ENCODE peak calls at places on chromosomes 3 and 15, in ten cellular contexts. Y is thoracic aorta; U is K562; L is activated CD8-positive, alpha-beta memory T cell treated with anti-CD3 and anti-CD28 coated beads for 4 hours; D is heart right ventricle; M is NCI-H1105 treated with DMSO at 0.1 percent for 48 hours; W is endothelial cell; O is neural progenitor cell; C is CD4-positive, alpha-beta memory T cell; N is fibroblast of pulmonary artery. K is an unnamed sample.

GRCh38 chr3:186097663-186098451 is 11.0 kb downstream of the ETV5 start:
- DNase-seq in Y (no peak), U (peak), L (no peak), D (peak), M (peak), W (peak), O (peak), C (no peak), N (peak), K (no peak)

GRCh38 chr15:29345549-29346525 is 76.2 kb upstream of the NSMCE3 start:
- DNase-seq in Y (no peak), U (no peak), L (no peak), D (no peak), M (no peak), W (no peak), O (peak), C (no peak), N (no peak), K (no peak)

GRCh38 chr3:38563070-38563901 is 67.1 kb downstream of the EXOG start:
- DNase-seq in Y (no peak), U (no peak), L (no peak), D (no peak), M (no peak), W (no peak), O (no peak), C (no peak), N (no peak), K (no peak)

GRCh38 chr15:25170781-25171110 is 216.0 kb downstream of the SNRPN start:
- DNase-seq in Y (no peak), U (no peak), L (no peak), D (peak), M (no peak), W (no peak), O (no peak), C (no peak), N (no peak), K (no peak)

GRCh38 chr3:10502185-10502880 is 3.1 kb downstream of the ATP2B2 start:
- DNase-seq in Y (no peak), U (no peak), L (no peak), D (no peak), M (no peak), W (no peak), O (no peak), C (no peak), N (no peak), K (no peak)

GRCh38 chr15:35281515-35281914 is 196.4 kb upstream of the NANOGP8 start:
- DNase-seq in Y (no peak), U (no peak), L (no peak), D (no peak), M (no peak), W (no peak), O (no peak), C (no peak), N (peak), K (no peak)

GRCh38 chr15:66619152-66619903 is 53.5 kb upstream of the LCTL start:
- DNase-seq in Y (peak), U (peak), L (no peak), D (peak), M (peak), W (peak), O (peak), C (no peak), N (peak), K (no peak)

GRCh38 chr3:45496550-45496949 is 98.0 kb upstream of the LIMD1 start:
- DNase-seq in Y (no peak), U (no peak), L (no peak), D (peak), M (no peak), W (no peak), O (no peak), C (no peak), N (peak), K (no peak)

GRCh38 chr3:69353492-69353891 is 32.4 kb downstream of the FRMD4B start:
- DNase-seq in Y (no peak), U (no peak), L (no peak), D (peak), M (no peak), W (no peak), O (no peak), C (no peak), N (peak), K (no peak)

GRCh38 chr15:89751748-89752147 is 699 bp upstream of the MESP1 start:
- DNase-seq in Y (no peak), U (no peak), L (no peak), D (no peak), M (no peak), W (no peak), O (no peak), C (no peak), N (no peak), K (no peak)

GRCh38 chr15:63701365-63701764 is 104.2 kb downstream of the FBXL22 start:
- DNase-seq in Y (no peak), U (no peak), L (no peak), D (no peak), M (no peak), W (no peak), O (no peak), C (no peak), N (no peak), K (no peak)

GRCh38 chr15:65996901-65997300 is 127.6 kb downstream of the RAB11A start:
- DNase-seq in Y (no peak), U (no peak), L (no peak), D (no peak), M (no peak), W (no peak), O (no peak), C (no peak), N (no peak), K (no peak)

GRCh38 chr3:179852117-179852886 is 184.4 kb downstream of the PEX5L start:
- DNase-seq in Y (no peak), U (no peak), L (no peak), D (no peak), M (no peak), W (no peak), O (peak), C (no peak), N (peak), K (no peak)

GRCh38 chr15:56817690-56818089 is 84.4 kb upstream of the ZNF280D start:
- DNase-seq in Y (no peak), U (no peak), L (no peak), D (no peak), M (no peak), W (no peak), O (no peak), C (no peak), N (no peak), K (no peak)

GRCh38 chr15:88513195-88513594 is 33.3 kb downstream of the DET1 start:
- DNase-seq in Y (no peak), U (no peak), L (no peak), D (no peak), M (no peak), W (no peak), O (no peak), C (no peak), N (no peak), K (no peak)

GRCh38 chr15:87623832-87624231 is 632.7 kb downstream of the NTRK3 start:
- DNase-seq in Y (no peak), U (peak), L (no peak), D (no peak), M (no peak), W (peak), O (peak), C (no peak), N (no peak), K (no peak)

GRCh38 chr3:171801738-171802600 is 8.3 kb downstream of the PLD1 start:
- DNase-seq in Y (no peak), U (no peak), L (no peak), D (no peak), M (no peak), W (no peak), O (no peak), C (no peak), N (peak), K (no peak)

GRCh38 chr3:110026421-110026820 is 689.1 kb upstream of the DPPA4 start:
- DNase-seq in Y (no peak), U (no peak), L (no peak), D (no peak), M (no peak), W (no peak), O (no peak), C (no peak), N (peak), K (no peak)

GRCh38 chr3:105837143-105837740 is 31.6 kb downstream of the CBLB start:
- DNase-seq in Y (no peak), U (no peak), L (no peak), D (no peak), M (no peak), W (no peak), O (no peak), C (no peak), N (no peak), K (no peak)

GRCh38 chr15:36108539-36108938 is 470.9 kb upstream of the CDIN1 start:
- DNase-seq in Y (no peak), U (no peak), L (no peak), D (no peak), M (no peak), W (no peak), O (no peak), C (no peak), N (no peak), K (no peak)

GRCh38 chr3:56926513-56927282 is 124.9 kb upstream of the ARHGEF3 start:
- DNase-seq in Y (no peak), U (no peak), L (no peak), D (no peak), M (no peak), W (no peak), O (no peak), C (no peak), N (peak), K (no peak)

GRCh38 chr3:100455841-100456550 is 36.4 kb upstream of the TMEM45A start:
- DNase-seq in Y (no peak), U (no peak), L (no peak), D (no peak), M (no peak), W (no peak), O (no peak), C (no peak), N (no peak), K (no peak)

GRCh38 chr15:68537097-68537496 is 41.7 kb upstream of the CORO2B start:
- DNase-seq in Y (no peak), U (no peak), L (no peak), D (no peak), M (no peak), W (no peak), O (no peak), C (no peak), N (no peak), K (no peak)

GRCh38 chr3:141875893-141876380 is 506 bp upstream of the ATP1B3 start:
- DNase-seq in Y (no peak), U (peak), L (peak), D (peak), M (peak), W (peak), O (peak), C (peak), N (peak), K (peak)

GRCh38 chr3:38706961-38707360 is 57.5 kb upstream of the SCN5A start:
- DNase-seq in Y (no peak), U (no peak), L (no peak), D (no peak), M (no peak), W (no peak), O (no peak), C (no peak), N (no peak), K (no peak)

GRCh38 chr15:66908503-66909095 is 156.8 kb upstream of the SMAD3 start:
- DNase-seq in Y (no peak), U (no peak), L (no peak), D (no peak), M (no peak), W (no peak), O (no peak), C (no peak), N (no peak), K (no peak)

GRCh38 chr3:31008986-31009385 is 114.5 kb upstream of the GADL1 start:
- DNase-seq in Y (no peak), U (no peak), L (no peak), D (no peak), M (no peak), W (no peak), O (no peak), C (no peak), N (peak), K (no peak)

GRCh38 chr15:93479679-93480078 is 390.7 kb upstream of the RGMA start:
- DNase-seq in Y (no peak), U (no peak), L (no peak), D (peak), M (no peak), W (no peak), O (no peak), C (no peak), N (no peak), K (no peak)

GRCh38 chr15:55279746-55280351 is 9.8 kb downstream of the RAB27A start:
- DNase-seq in Y (no peak), U (peak), L (no peak), D (no peak), M (no peak), W (no peak), O (no peak), C (peak), N (peak), K (no peak)

GRCh38 chr3:9715764-9716437 is 12.3 kb downstream of the CPNE9 start:
- DNase-seq in Y (peak), U (peak), L (no peak), D (peak), M (no peak), W (no peak), O (peak), C (peak), N (peak), K (no peak)

GRCh38 chr3:147414369-147415135 is 5.4 kb downstream of the ZIC1 start:
- DNase-seq in Y (no peak), U (no peak), L (no peak), D (no peak), M (no peak), W (no peak), O (peak), C (no peak), N (no peak), K (no peak)

GRCh38 chr3:87225659-87226058 is 1.4 kb upstream of the CHMP2B start:
- DNase-seq in Y (no peak), U (no peak), L (no peak), D (no peak), M (no peak), W (no peak), O (no peak), C (no peak), N (peak), K (no peak)

GRCh38 chr15:74203914-74204431 is 1.4 kb upstream of the STRA6 start:
- DNase-seq in Y (peak), U (no peak), L (no peak), D (peak), M (no peak), W (no peak), O (peak), C (no peak), N (peak), K (no peak)

GRCh38 chr3:143171141-143171651 is 51.6 kb downstream of the CHST2 start:
- DNase-seq in Y (no peak), U (no peak), L (no peak), D (no peak), M (no peak), W (no peak), O (no peak), C (no peak), N (peak), K (no peak)

GRCh38 chr3:123870033-123870432 is 14.1 kb downstream of the MYLK start:
- DNase-seq in Y (no peak), U (no peak), L (no peak), D (no peak), M (no peak), W (no peak), O (no peak), C (no peak), N (no peak), K (no peak)

GRCh38 chr3:17424137-17424536 is 318.3 kb downstream of the TBC1D5 start:
- DNase-seq in Y (no peak), U (no peak), L (no peak), D (no peak), M (no peak), W (no peak), O (no peak), C (no peak), N (no peak), K (no peak)

GRCh38 chr3:101926594-101927105 is 77.3 kb downstream of the NFKBIZ start:
- DNase-seq in Y (no peak), U (no peak), L (no peak), D (no peak), M (no peak), W (no peak), O (no peak), C (no peak), N (peak), K (no peak)

GRCh38 chr3:194042947-194043346 is 93.0 kb upstream of the HES1 start:
- DNase-seq in Y (no peak), U (no peak), L (no peak), D (no peak), M (no peak), W (no peak), O (no peak), C (no peak), N (peak), K (no peak)

GRCh38 chr3:14286887-14287496 is 108.4 kb downstream of the LSM3 start:
- DNase-seq in Y (no peak), U (no peak), L (no peak), D (no peak), M (peak), W (no peak), O (no peak), C (no peak), N (no peak), K (no peak)

GRCh38 chr15:80121546-80121945 is 31.3 kb upstream of the FAH start:
- DNase-seq in Y (no peak), U (no peak), L (no peak), D (no peak), M (peak), W (no peak), O (no peak), C (no peak), N (no peak), K (no peak)

K was measured in central memory CD8-positive, alpha-beta T cell.